ENCODE peak calls at places on chromosomes 4 and X, in seven cellular contexts. Q is tibial artery; F is LoVo; V is breast epithelium; A is activated naive CD4-positive, alpha-beta T cell treated with anti-CD3 and anti-CD28 coated beads for 36 hours; N is AG08396; I is activated CD4-positive, alpha-beta T cell treated with anti-CD3 and anti-CD28 coated beads for 36 hours. T is an unnamed sample.

GRCh38 chr4:76738081-76738931 is 159.6 kb downstream of the SOWAHB start:
- DNase-seq in F (no peak), V (no peak), I (peak), A (peak), N (peak), Q (peak), T (peak)

GRCh38 chr4:151472297-151472696 is 63.3 kb downstream of the FHIP1A start:
- DNase-seq in V (no peak), F (no peak), Q (no peak), A (no peak), N (no peak), I (no peak), T (no peak)

GRCh38 chrX:21993265-21993664 is 38.9 kb upstream of the PHEX start:
- DNase-seq in V (no peak), Q (peak), I (no peak), F (no peak), A (no peak), N (no peak), T (peak)

GRCh38 chr4:73576366-73576765 is 43.9 kb downstream of the RASSF6 start:
- DNase-seq in N (no peak), V (no peak), Q (no peak), A (no peak), F (no peak), I (no peak), T (no peak)

GRCh38 chr4:11130195-11130975 is 298.3 kb downstream of the HS3ST1 start:
- DNase-seq in I (no peak), N (no peak), A (no peak), F (no peak), V (no peak), Q (peak), T (no peak)

GRCh38 chrX:21374163-21374993 is at the start of gene CNKSR2:
- DNase-seq in A (peak), I (peak), F (no peak), N (peak), Q (peak), V (no peak), T (no peak)

GRCh38 chr4:113394108-113394729 is 344.8 kb downstream of the ANK2 start:
- DNase-seq in F (no peak), V (no peak), N (no peak), I (no peak), A (no peak), Q (no peak), T (no peak)

GRCh38 chrX:120672841-120673530 is 43.1 kb upstream of the C1GALT1C1 start:
- DNase-seq in Q (no peak), I (no peak), A (no peak), N (no peak), V (no peak), F (no peak), T (no peak)

GRCh38 chr4:125254111-125254510 is 60.6 kb upstream of the FAT4 start:
- DNase-seq in Q (no peak), F (no peak), V (no peak), A (no peak), N (peak), I (no peak), T (no peak)

GRCh38 chr4:139887962-139888735 is 222.5 kb downstream of the MGST2 start:
- DNase-seq in F (no peak), I (no peak), A (no peak), N (no peak), V (peak), Q (no peak), T (peak)

GRCh38 chr4:168483786-168484185 is 3.5 kb upstream of the DDX60L start:
- DNase-seq in V (no peak), Q (no peak), F (no peak), I (no peak), N (no peak), A (no peak), T (no peak)

GRCh38 chr4:87462102-87462501 is 39.7 kb downstream of the NUDT9 start:
- DNase-seq in Q (no peak), V (no peak), A (no peak), N (no peak), I (no peak), F (no peak), T (no peak)

GRCh38 chrX:10111364-10112148 is 45.2 kb upstream of the CLCN4 start:
- DNase-seq in Q (peak), I (peak), V (no peak), F (no peak), A (peak), N (no peak), T (peak)

GRCh38 chr4:109332926-109333464 is 30.5 kb upstream of the COL25A1 start:
- DNase-seq in I (peak), V (no peak), A (peak), Q (no peak), N (no peak), F (no peak), T (no peak)

GRCh38 chrX:150899191-150899757 is 806 bp upstream of the CD99L2 start:
- DNase-seq in N (peak), V (peak), I (peak), Q (peak), F (no peak), A (peak), T (no peak)

GRCh38 chr4:6301051-6301731 is 31.5 kb downstream of the WFS1 start:
- DNase-seq in N (no peak), F (no peak), I (no peak), V (no peak), Q (no peak), A (no peak), T (no peak)

GRCh38 chrX:2664497-2664896 is 26.6 kb upstream of the CD99 start:
- DNase-seq in V (no peak), Q (peak), A (no peak), I (peak), N (peak), F (no peak), T (no peak)

GRCh38 chr4:40199179-40199670 is 2.4 kb downstream of the RHOH start:
- DNase-seq in V (no peak), F (no peak), Q (no peak), N (no peak), A (peak), I (peak), T (no peak)

GRCh38 chr4:140567722-140568121 is 1.0 kb downstream of the UCP1 start:
- DNase-seq in V (no peak), A (no peak), Q (no peak), F (no peak), I (no peak), N (no peak), T (no peak)

GRCh38 chr4:169823685-169824084 is 65.9 kb upstream of the HPF1 start:
- DNase-seq in A (peak), N (peak), F (peak), V (no peak), Q (no peak), I (peak), T (no peak)

GRCh38 chr4:87410157-87410556 is 12.2 kb upstream of the NUDT9 start:
- DNase-seq in V (no peak), N (no peak), A (no peak), I (no peak), F (no peak), Q (no peak), T (no peak)